ENCODE peak calls at places on chromosomes 2 and 18, in seven cellular contexts. One of them, this sample, is unnamed.

GRCh38 chr2:11446733-11447248 is 19.2 kb downstream of the E2F6 start:
- DNase-seq in cardiac muscle cell: peak; percentile 79
- DNase-seq in thoracic aorta: no peak
- DNase-seq in heart right ventricle: peak; percentile 58
- DNase-seq in lung: peak; percentile 46
- DNase-seq in left ventricle myocardium inferior: no peak
- DNase-seq in IMR-90: peak; percentile 67
- DNase-seq in this sample: peak; percentile 48

GRCh38 chr2:148582679-148583511 is 61.7 kb upstream of the EPC2 start:
- DNase-seq in cardiac muscle cell: peak; percentile 5
- DNase-seq in thoracic aorta: no peak
- DNase-seq in heart right ventricle: no peak
- DNase-seq in lung: no peak
- DNase-seq in left ventricle myocardium inferior: no peak
- DNase-seq in IMR-90: peak; percentile 4
- DNase-seq in this sample: peak; percentile 72

GRCh38 chr2:241904791-241905710 is 35.5 kb downstream of the RTP5 start:
- DNase-seq in cardiac muscle cell: no peak
- DNase-seq in thoracic aorta: no peak
- DNase-seq in heart right ventricle: no peak
- DNase-seq in lung: no peak
- DNase-seq in left ventricle myocardium inferior: no peak
- DNase-seq in IMR-90: no peak
- DNase-seq in this sample: no peak

GRCh38 chr18:74419761-74420160 is 37.3 kb downstream of the DIPK1C start:
- DNase-seq in cardiac muscle cell: no peak
- DNase-seq in thoracic aorta: no peak
- DNase-seq in heart right ventricle: no peak
- DNase-seq in lung: no peak
- DNase-seq in left ventricle myocardium inferior: no peak
- DNase-seq in IMR-90: no peak
- DNase-seq in this sample: no peak

GRCh38 chr18:63775166-63775730 is at the start of gene SERPINB7:
- DNase-seq in cardiac muscle cell: no peak
- DNase-seq in thoracic aorta: no peak
- DNase-seq in heart right ventricle: no peak
- DNase-seq in lung: no peak
- DNase-seq in left ventricle myocardium inferior: no peak
- DNase-seq in IMR-90: peak; percentile 95
- DNase-seq in this sample: peak; percentile 92

GRCh38 chr2:64348386-64349142 is 105.4 kb upstream of the LGALSL start:
- DNase-seq in cardiac muscle cell: peak; percentile 25
- DNase-seq in thoracic aorta: no peak
- DNase-seq in heart right ventricle: no peak
- DNase-seq in lung: no peak
- DNase-seq in left ventricle myocardium inferior: no peak
- DNase-seq in IMR-90: peak; percentile 25
- DNase-seq in this sample: no peak

GRCh38 chr2:148023861-148024260 is 3.0 kb downstream of the MBD5 start:
- DNase-seq in cardiac muscle cell: no peak
- DNase-seq in thoracic aorta: no peak
- DNase-seq in heart right ventricle: no peak
- DNase-seq in lung: no peak
- DNase-seq in left ventricle myocardium inferior: no peak
- DNase-seq in IMR-90: no peak
- DNase-seq in this sample: no peak

GRCh38 chr2:169361706-169362345 is 508 bp downstream of the LRP2 start:
- DNase-seq in cardiac muscle cell: peak; percentile 5
- DNase-seq in thoracic aorta: no peak
- DNase-seq in heart right ventricle: no peak
- DNase-seq in lung: no peak
- DNase-seq in left ventricle myocardium inferior: no peak
- DNase-seq in IMR-90: no peak
- DNase-seq in this sample: no peak

GRCh38 chr2:71498261-71498701 is 44.9 kb downstream of the DYSF start:
- DNase-seq in cardiac muscle cell: peak; percentile 81
- DNase-seq in thoracic aorta: no peak
- DNase-seq in heart right ventricle: no peak
- DNase-seq in lung: no peak
- DNase-seq in left ventricle myocardium inferior: no peak
- DNase-seq in IMR-90: peak; percentile 89
- DNase-seq in this sample: peak; percentile 99

GRCh38 chr2:149904816-149905215 is 317.2 kb upstream of the MMADHC start:
- DNase-seq in cardiac muscle cell: no peak
- DNase-seq in thoracic aorta: no peak
- DNase-seq in heart right ventricle: no peak
- DNase-seq in lung: no peak
- DNase-seq in left ventricle myocardium inferior: no peak
- DNase-seq in IMR-90: no peak
- DNase-seq in this sample: no peak

GRCh38 chr18:3972291-3972985 is 482.7 kb downstream of the DLGAP1 start:
- DNase-seq in cardiac muscle cell: no peak
- DNase-seq in thoracic aorta: no peak
- DNase-seq in heart right ventricle: no peak
- DNase-seq in lung: no peak
- DNase-seq in left ventricle myocardium inferior: no peak
- DNase-seq in IMR-90: peak; percentile 63
- DNase-seq in this sample: peak; percentile 53

GRCh38 chr2:29916571-29916970 is 4.8 kb downstream of the ALK start:
- DNase-seq in cardiac muscle cell: no peak
- DNase-seq in thoracic aorta: no peak
- DNase-seq in heart right ventricle: no peak
- DNase-seq in lung: no peak
- DNase-seq in left ventricle myocardium inferior: no peak
- DNase-seq in IMR-90: no peak
- DNase-seq in this sample: no peak

GRCh38 chr2:172429351-172429968 is 2.1 kb downstream of the ITGA6 start:
- DNase-seq in cardiac muscle cell: peak; percentile 30
- DNase-seq in thoracic aorta: no peak
- DNase-seq in heart right ventricle: no peak
- DNase-seq in lung: no peak
- DNase-seq in left ventricle myocardium inferior: no peak
- DNase-seq in IMR-90: peak; percentile 31
- DNase-seq in this sample: peak; percentile 40

GRCh38 chr2:58042486-58042970 is 4.1 kb upstream of the VRK2 start:
- DNase-seq in cardiac muscle cell: peak; percentile 92
- DNase-seq in thoracic aorta: no peak
- DNase-seq in heart right ventricle: no peak
- DNase-seq in lung: no peak
- DNase-seq in left ventricle myocardium inferior: no peak
- DNase-seq in IMR-90: peak; percentile 89
- DNase-seq in this sample: peak; percentile 95

GRCh38 chr2:217440000-217440399 is 562.8 kb downstream of the TNS1 start:
- DNase-seq in cardiac muscle cell: no peak
- DNase-seq in thoracic aorta: no peak
- DNase-seq in heart right ventricle: no peak
- DNase-seq in lung: no peak
- DNase-seq in left ventricle myocardium inferior: no peak
- DNase-seq in IMR-90: peak; percentile 22
- DNase-seq in this sample: no peak

GRCh38 chr2:64202206-64202864 is 58.1 kb upstream of the PELI1 start:
- DNase-seq in cardiac muscle cell: peak; percentile 53
- DNase-seq in thoracic aorta: no peak
- DNase-seq in heart right ventricle: no peak
- DNase-seq in lung: no peak
- DNase-seq in left ventricle myocardium inferior: no peak
- DNase-seq in IMR-90: peak; percentile 83
- DNase-seq in this sample: no peak

GRCh38 chr2:197803033-197803444 is 1.4 kb upstream of the PLCL1 start:
- DNase-seq in cardiac muscle cell: peak; percentile 78
- DNase-seq in thoracic aorta: no peak
- DNase-seq in heart right ventricle: peak; percentile 43
- DNase-seq in lung: no peak
- DNase-seq in left ventricle myocardium inferior: no peak
- DNase-seq in IMR-90: peak; percentile 63
- DNase-seq in this sample: no peak

GRCh38 chr18:33781429-33781828 is 203.4 kb downstream of the ASXL3 start:
- DNase-seq in cardiac muscle cell: no peak
- DNase-seq in thoracic aorta: no peak
- DNase-seq in heart right ventricle: no peak
- DNase-seq in lung: no peak
- DNase-seq in left ventricle myocardium inferior: no peak
- DNase-seq in IMR-90: no peak
- DNase-seq in this sample: no peak

GRCh38 chr18:9824474-9824832 is 61.3 kb upstream of the TXNDC2 start:
- DNase-seq in cardiac muscle cell: peak; percentile 87
- DNase-seq in thoracic aorta: no peak
- DNase-seq in heart right ventricle: peak; percentile 72
- DNase-seq in lung: peak; percentile 76
- DNase-seq in left ventricle myocardium inferior: no peak
- DNase-seq in IMR-90: peak; percentile 75
- DNase-seq in this sample: no peak

GRCh38 chr2:240349133-240350005 is 86.1 kb upstream of the GPC1 start:
- DNase-seq in cardiac muscle cell: no peak
- DNase-seq in thoracic aorta: no peak
- DNase-seq in heart right ventricle: no peak
- DNase-seq in lung: no peak
- DNase-seq in left ventricle myocardium inferior: no peak
- DNase-seq in IMR-90: no peak
- DNase-seq in this sample: no peak

GRCh38 chr2:172113617-172114016 is 10.9 kb upstream of the DLX2 start:
- DNase-seq in cardiac muscle cell: peak; percentile 65
- DNase-seq in thoracic aorta: no peak
- DNase-seq in heart right ventricle: no peak
- DNase-seq in lung: no peak
- DNase-seq in left ventricle myocardium inferior: no peak
- DNase-seq in IMR-90: peak; percentile 65
- DNase-seq in this sample: no peak

GRCh38 chr18:26656944-26657536 is 108.7 kb upstream of the KCTD1 start:
- DNase-seq in cardiac muscle cell: peak; percentile 81
- DNase-seq in thoracic aorta: no peak
- DNase-seq in heart right ventricle: peak; percentile 74
- DNase-seq in lung: peak; percentile 81
- DNase-seq in left ventricle myocardium inferior: peak; percentile 83
- DNase-seq in IMR-90: peak; percentile 36
- DNase-seq in this sample: peak; percentile 19

GRCh38 chr18:8978394-8978793 is 124.1 kb upstream of the NDUFV2 start:
- DNase-seq in cardiac muscle cell: no peak
- DNase-seq in thoracic aorta: no peak
- DNase-seq in heart right ventricle: no peak
- DNase-seq in lung: no peak
- DNase-seq in left ventricle myocardium inferior: no peak
- DNase-seq in IMR-90: no peak
- DNase-seq in this sample: no peak

GRCh38 chr2:182642328-182642727 is 73.7 kb upstream of the DNAJC10 start:
- DNase-seq in cardiac muscle cell: peak; percentile 61
- DNase-seq in thoracic aorta: peak; percentile 5
- DNase-seq in heart right ventricle: peak; percentile 36
- DNase-seq in lung: peak; percentile 64
- DNase-seq in left ventricle myocardium inferior: peak; percentile 40
- DNase-seq in IMR-90: peak; percentile 59
- DNase-seq in this sample: no peak

GRCh38 chr2:106158131-106158530 is 36.0 kb downstream of the UXS1 start:
- DNase-seq in cardiac muscle cell: no peak
- DNase-seq in thoracic aorta: no peak
- DNase-seq in heart right ventricle: no peak
- DNase-seq in lung: no peak
- DNase-seq in left ventricle myocardium inferior: no peak
- DNase-seq in IMR-90: no peak
- DNase-seq in this sample: no peak
- H3K4me1 ChIP-seq in cardiac muscle cell: peaks cover 38% of the 10 kb centered on the region
- H3K4me1 ChIP-seq in thoracic aorta: no peaks in the 10 kb centered on the region
- H3K4me1 ChIP-seq in heart right ventricle: peaks cover 4% of the 10 kb centered on the region
- H3K4me1 ChIP-seq in lung: no peaks in the 10 kb centered on the region
- H3K4me1 ChIP-seq in left ventricle myocardium inferior: peaks cover 15% of the 10 kb centered on the region
- H3K4me1 ChIP-seq in IMR-90: no peaks in the 10 kb centered on the region
- H3K4me1 ChIP-seq in this sample: peaks cover 14% of the 10 kb centered on the region

GRCh38 chr2:74188018-74188601 is 9.4 kb upstream of the MOB1A start:
- DNase-seq in cardiac muscle cell: peak; percentile 63
- DNase-seq in thoracic aorta: no peak
- DNase-seq in heart right ventricle: peak; percentile 18
- DNase-seq in lung: no peak
- DNase-seq in left ventricle myocardium inferior: no peak
- DNase-seq in IMR-90: peak; percentile 90
- DNase-seq in this sample: peak; percentile 90
- H3K27ac ChIP-seq in cardiac muscle cell: no peak overlapping the region
- H3K27ac ChIP-seq in thoracic aorta: no peak overlapping the region
- H3K27ac ChIP-seq in heart right ventricle: no peak overlapping the region
- H3K27ac ChIP-seq in lung: no peak overlapping the region
- H3K27ac ChIP-seq in left ventricle myocardium inferior: no peak overlapping the region
- H3K27ac ChIP-seq in IMR-90: no peak overlapping the region
- H3K27ac ChIP-seq in this sample: no peak overlapping the region

DNA sequence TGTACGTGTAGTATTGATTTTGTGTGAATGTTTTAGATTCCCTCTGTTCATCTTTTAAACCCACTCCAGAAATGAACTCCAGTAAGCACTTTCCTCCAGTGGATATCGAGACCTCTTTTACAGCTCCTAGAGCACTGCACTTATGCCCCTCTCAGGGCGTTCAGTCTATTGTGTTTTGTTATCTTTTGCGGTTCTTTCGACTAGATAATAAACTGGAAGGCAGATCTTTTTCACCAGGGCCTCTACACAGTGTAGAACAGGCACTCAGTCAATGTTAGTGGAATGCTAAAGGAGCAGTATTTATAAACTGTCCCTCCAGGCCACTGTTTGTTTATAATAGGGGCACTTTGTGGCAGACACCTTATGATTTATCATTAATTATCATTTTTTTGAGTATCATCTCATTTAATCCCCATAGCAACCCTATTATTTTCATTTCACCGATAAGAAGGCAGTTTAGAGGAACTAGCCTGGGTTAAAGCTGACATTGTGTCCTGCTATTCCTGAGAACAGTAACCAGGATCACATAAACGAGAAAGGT is 742 bp upstream of the SOS1 start:
- DNase-seq in cardiac muscle cell: peak; percentile 54
- DNase-seq in thoracic aorta: no peak
- DNase-seq in heart right ventricle: no peak
- DNase-seq in lung: no peak
- DNase-seq in left ventricle myocardium inferior: no peak
- DNase-seq in IMR-90: no peak
- DNase-seq in this sample: no peak
- H3K4me1 ChIP-seq in cardiac muscle cell: peaks cover 28% of the 10 kb centered on the region
- H3K4me1 ChIP-seq in thoracic aorta: peaks cover 55% of the 10 kb centered on the region
- H3K4me1 ChIP-seq in heart right ventricle: peaks cover 20% of the 10 kb centered on the region
- H3K4me1 ChIP-seq in lung: peaks cover 21% of the 10 kb centered on the region
- H3K4me1 ChIP-seq in left ventricle myocardium inferior: peaks cover 79% of the 10 kb centered on the region
- H3K4me1 ChIP-seq in IMR-90: peaks cover 5% of the 10 kb centered on the region
- H3K4me1 ChIP-seq in this sample: peaks cover 6% of the 10 kb centered on the region

GRCh38 chr2:42796427-42797248 is 4.3 kb upstream of the HAAO start:
- DNase-seq in cardiac muscle cell: peak; percentile 22
- DNase-seq in thoracic aorta: no peak
- DNase-seq in heart right ventricle: no peak
- DNase-seq in lung: no peak
- DNase-seq in left ventricle myocardium inferior: no peak
- DNase-seq in IMR-90: no peak
- DNase-seq in this sample: no peak

GRCh38 chr2:42795275-42795674 is 2.9 kb upstream of the HAAO start:
- DNase-seq in cardiac muscle cell: no peak
- DNase-seq in thoracic aorta: no peak
- DNase-seq in heart right ventricle: no peak
- DNase-seq in lung: no peak
- DNase-seq in left ventricle myocardium inferior: no peak
- DNase-seq in IMR-90: no peak
- DNase-seq in this sample: no peak

GRCh38 chr2:42797281-42797680 is 4.9 kb upstream of the HAAO start:
- DNase-seq in cardiac muscle cell: no peak
- DNase-seq in thoracic aorta: no peak
- DNase-seq in heart right ventricle: no peak
- DNase-seq in lung: no peak
- DNase-seq in left ventricle myocardium inferior: no peak
- DNase-seq in IMR-90: no peak
- DNase-seq in this sample: no peak

GRCh38 chr2:42794271-42795046 is 2.1 kb upstream of the HAAO start:
- DNase-seq in cardiac muscle cell: peak; percentile 47
- DNase-seq in thoracic aorta: no peak
- DNase-seq in heart right ventricle: no peak
- DNase-seq in lung: no peak
- DNase-seq in left ventricle myocardium inferior: no peak
- DNase-seq in IMR-90: no peak
- DNase-seq in this sample: no peak

GRCh38 chr2:42795871-42796301 is 3.5 kb upstream of the HAAO start:
- DNase-seq in cardiac muscle cell: peak; percentile 7
- DNase-seq in thoracic aorta: no peak
- DNase-seq in heart right ventricle: peak; percentile 23
- DNase-seq in lung: no peak
- DNase-seq in left ventricle myocardium inferior: peak; percentile 38
- DNase-seq in IMR-90: peak; percentile 84
- DNase-seq in this sample: peak; percentile 92
- H3K27ac ChIP-seq in cardiac muscle cell: no peak overlapping the region
- H3K27ac ChIP-seq in thoracic aorta: peak overlapping the region; percentile 86
- H3K27ac ChIP-seq in heart right ventricle: peak overlapping the region; percentile 65
- H3K27ac ChIP-seq in lung: no peak overlapping the region
- H3K27ac ChIP-seq in left ventricle myocardium inferior: peak overlapping the region; percentile 91
- H3K27ac ChIP-seq in IMR-90: peak overlapping the region; percentile 100
- H3K27ac ChIP-seq in this sample: no peak overlapping the region

This sample was measured in foreskin keratinocyte.